ENCODE peak calls at places on chromosomes 16 and 17, in eight cellular contexts. One of them, this sample, is unnamed.

GRCh38 chr17:7027335-7027734 is 4.5 kb downstream of the BCL6B start:
- DNase-seq in hepatocyte: no peak
- DNase-seq in HCT116: no peak
- DNase-seq in MM.1S: no peak
- DNase-seq in GM23338: peak; percentile 34
- DNase-seq in PC-3: no peak
- DNase-seq in SK-N-SH: no peak
- DNase-seq in OCI-LY7: no peak
- DNase-seq in this sample: no peak

GRCh38 chr16:89140981-89141883 is 30.3 kb upstream of the CDH15 start:
- DNase-seq in hepatocyte: no peak
- DNase-seq in HCT116: no peak
- DNase-seq in MM.1S: no peak
- DNase-seq in GM23338: no peak
- DNase-seq in PC-3: no peak
- DNase-seq in SK-N-SH: no peak
- DNase-seq in OCI-LY7: no peak
- DNase-seq in this sample: no peak

GRCh38 chr16:10514369-10515055 is 65.9 kb downstream of the EMP2 start:
- DNase-seq in hepatocyte: peak; percentile 76
- DNase-seq in HCT116: peak; percentile 33
- DNase-seq in MM.1S: peak; percentile 75
- DNase-seq in GM23338: peak; percentile 79
- DNase-seq in PC-3: peak; percentile 69
- DNase-seq in SK-N-SH: peak; percentile 62
- DNase-seq in OCI-LY7: peak; percentile 64
- DNase-seq in this sample: peak; percentile 76

GRCh38 chr17:56176101-56176500 is 22.8 kb downstream of the ANKFN1 start:
- DNase-seq in hepatocyte: peak; percentile 25
- DNase-seq in HCT116: no peak
- DNase-seq in MM.1S: no peak
- DNase-seq in GM23338: peak; percentile 22
- DNase-seq in PC-3: no peak
- DNase-seq in SK-N-SH: no peak
- DNase-seq in OCI-LY7: no peak
- DNase-seq in this sample: peak; percentile 33

GRCh38 chr17:28327031-28327607 is 8.1 kb downstream of the TMEM97 start:
- DNase-seq in hepatocyte: no peak
- DNase-seq in HCT116: no peak
- DNase-seq in MM.1S: no peak
- DNase-seq in GM23338: no peak
- DNase-seq in PC-3: peak; percentile 66
- DNase-seq in SK-N-SH: no peak
- DNase-seq in OCI-LY7: no peak
- DNase-seq in this sample: peak; percentile 24

GRCh38 chr16:79286646-79287423 is 313.7 kb downstream of the MAF start:
- DNase-seq in hepatocyte: no peak
- DNase-seq in HCT116: no peak
- DNase-seq in MM.1S: peak; percentile 37
- DNase-seq in GM23338: peak; percentile 42
- DNase-seq in PC-3: no peak
- DNase-seq in SK-N-SH: no peak
- DNase-seq in OCI-LY7: peak; percentile 91
- DNase-seq in this sample: no peak

GRCh38 chr17:5898406-5898805 is 171.8 kb upstream of the WSCD1 start:
- DNase-seq in hepatocyte: no peak
- DNase-seq in HCT116: no peak
- DNase-seq in MM.1S: no peak
- DNase-seq in GM23338: no peak
- DNase-seq in PC-3: no peak
- DNase-seq in SK-N-SH: no peak
- DNase-seq in OCI-LY7: no peak
- DNase-seq in this sample: no peak

GRCh38 chr16:56742030-56742984 is 12.4 kb downstream of the NUP93 start:
- DNase-seq in hepatocyte: no peak
- DNase-seq in HCT116: peak; percentile 22
- DNase-seq in MM.1S: no peak
- DNase-seq in GM23338: no peak
- DNase-seq in PC-3: peak; percentile 65
- DNase-seq in SK-N-SH: no peak
- DNase-seq in OCI-LY7: no peak
- DNase-seq in this sample: peak; percentile 91

GRCh38 chr17:17964710-17965109 is 7.5 kb downstream of the TOM1L2 start:
- DNase-seq in hepatocyte: no peak
- DNase-seq in HCT116: no peak
- DNase-seq in MM.1S: no peak
- DNase-seq in GM23338: no peak
- DNase-seq in PC-3: no peak
- DNase-seq in SK-N-SH: no peak
- DNase-seq in OCI-LY7: no peak
- DNase-seq in this sample: no peak

GRCh38 chr17:42135664-42136653 is 13.4 kb downstream of the HSPB9 start:
- DNase-seq in hepatocyte: peak; percentile 87
- DNase-seq in HCT116: peak; percentile 7
- DNase-seq in MM.1S: no peak
- DNase-seq in GM23338: peak; percentile 43
- DNase-seq in PC-3: no peak
- DNase-seq in SK-N-SH: no peak
- DNase-seq in OCI-LY7: peak; percentile 71
- DNase-seq in this sample: peak; percentile 69

GRCh38 chr17:67994827-67995567 is 1.3 kb downstream of the C17orf58 start:
- DNase-seq in hepatocyte: peak; percentile 24
- DNase-seq in HCT116: no peak
- DNase-seq in MM.1S: no peak
- DNase-seq in GM23338: no peak
- DNase-seq in PC-3: peak; percentile 92
- DNase-seq in SK-N-SH: peak; percentile 59
- DNase-seq in OCI-LY7: peak; percentile 12
- DNase-seq in this sample: peak; percentile 92

GRCh38 chr16:66844342-66845079 is at the start of gene CA7:
- DNase-seq in hepatocyte: no peak
- DNase-seq in HCT116: no peak
- DNase-seq in MM.1S: no peak
- DNase-seq in GM23338: peak; percentile 62
- DNase-seq in PC-3: no peak
- DNase-seq in SK-N-SH: peak; percentile 75
- DNase-seq in OCI-LY7: no peak
- DNase-seq in this sample: peak; percentile 23

GRCh38 chr17:68734911-68735310 is 133.7 kb upstream of the FAM20A start:
- DNase-seq in hepatocyte: no peak
- DNase-seq in HCT116: no peak
- DNase-seq in MM.1S: no peak
- DNase-seq in GM23338: no peak
- DNase-seq in PC-3: no peak
- DNase-seq in SK-N-SH: no peak
- DNase-seq in OCI-LY7: no peak
- DNase-seq in this sample: no peak

GRCh38 chr17:73423806-73424205 is 112.0 kb upstream of the CDC42EP4 start:
- DNase-seq in hepatocyte: no peak
- DNase-seq in HCT116: no peak
- DNase-seq in MM.1S: no peak
- DNase-seq in GM23338: no peak
- DNase-seq in PC-3: no peak
- DNase-seq in SK-N-SH: no peak
- DNase-seq in OCI-LY7: no peak
- DNase-seq in this sample: no peak

DNA sequence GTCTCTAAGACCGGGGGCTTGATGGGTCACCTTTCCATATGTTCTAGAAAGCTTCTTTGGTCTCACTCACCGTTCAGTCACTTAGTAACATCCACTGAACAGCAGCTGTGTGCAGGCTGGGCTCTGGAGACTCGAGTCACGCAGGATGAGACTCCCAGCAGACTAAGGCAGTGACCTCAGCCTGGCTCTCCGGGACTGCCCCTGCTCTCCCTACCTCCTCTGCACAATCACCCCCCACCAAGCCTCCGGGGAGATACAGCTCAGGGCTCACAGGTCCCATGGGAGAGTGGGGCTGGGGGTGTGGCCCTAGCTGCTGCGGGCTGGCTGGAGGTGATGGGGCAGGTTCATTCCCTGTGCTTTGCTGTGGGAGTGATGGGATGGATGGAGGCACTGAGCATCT is 14.1 kb downstream of the FLYWCH2 start:
- DNase-seq in hepatocyte: no peak
- DNase-seq in HCT116: no peak
- DNase-seq in MM.1S: no peak
- DNase-seq in GM23338: no peak
- DNase-seq in PC-3: no peak
- DNase-seq in SK-N-SH: no peak
- DNase-seq in OCI-LY7: peak; percentile 63
- DNase-seq in this sample: peak; percentile 51
- TF ChIP-seq EZH2phosphoT487 in hepatocyte: no peak
- TF ChIP-seq EZH2phosphoT487 in HCT116: no peak
- TF ChIP-seq EZH2phosphoT487 in MM.1S: no peak
- TF ChIP-seq EZH2phosphoT487 in GM23338: no peak
- TF ChIP-seq EZH2phosphoT487 in PC-3: no peak
- TF ChIP-seq EZH2phosphoT487 in SK-N-SH: no peak
- TF ChIP-seq EZH2phosphoT487 in OCI-LY7: no peak
- TF ChIP-seq EZH2phosphoT487 in this sample: no peak

GRCh38 chr17:76697702-76698465 is 12.9 kb downstream of the MXRA7 start:
- DNase-seq in hepatocyte: peak; percentile 80
- DNase-seq in HCT116: no peak
- DNase-seq in MM.1S: no peak
- DNase-seq in GM23338: peak; percentile 70
- DNase-seq in PC-3: no peak
- DNase-seq in SK-N-SH: peak; percentile 86
- DNase-seq in OCI-LY7: no peak
- DNase-seq in this sample: peak; percentile 63
- H3K4me1 ChIP-seq in hepatocyte: peaks cover 39% of the 10 kb centered on the region
- H3K4me1 ChIP-seq in HCT116: peaks cover 12% of the 10 kb centered on the region
- H3K4me1 ChIP-seq in MM.1S: peaks cover 11% of the 10 kb centered on the region
- H3K4me1 ChIP-seq in GM23338: peaks cover 35% of the 10 kb centered on the region
- H3K4me1 ChIP-seq in PC-3: peaks cover 10% of the 10 kb centered on the region
- H3K4me1 ChIP-seq in SK-N-SH: peaks cover 45% of the 10 kb centered on the region
- H3K4me1 ChIP-seq in OCI-LY7: peaks cover 14% of the 10 kb centered on the region
- H3K4me1 ChIP-seq in this sample: peaks cover 90% of the 10 kb centered on the region

GRCh38 chr17:9828296-9829059 is 2.8 kb downstream of the GLP2R start:
- DNase-seq in hepatocyte: no peak
- DNase-seq in HCT116: no peak
- DNase-seq in MM.1S: no peak
- DNase-seq in GM23338: no peak
- DNase-seq in PC-3: no peak
- DNase-seq in SK-N-SH: no peak
- DNase-seq in OCI-LY7: no peak
- DNase-seq in this sample: no peak
- H3K4me2 ChIP-seq in hepatocyte: peak overlapping the region; percentile 33
- H3K4me2 ChIP-seq in HCT116: no peak overlapping the region
- H3K4me2 ChIP-seq in MM.1S: no peak overlapping the region
- H3K4me2 ChIP-seq in GM23338: no peak overlapping the region
- H3K4me2 ChIP-seq in PC-3: no peak overlapping the region
- H3K4me2 ChIP-seq in SK-N-SH: no peak overlapping the region
- H3K4me2 ChIP-seq in OCI-LY7: no peak overlapping the region
- H3K4me2 ChIP-seq in this sample: no peak overlapping the region

GRCh38 chr17:81277938-81278693 is 17.0 kb downstream of the SLC38A10 start:
- DNase-seq in hepatocyte: no peak
- DNase-seq in HCT116: no peak
- DNase-seq in MM.1S: no peak
- DNase-seq in GM23338: no peak
- DNase-seq in PC-3: no peak
- DNase-seq in SK-N-SH: no peak
- DNase-seq in OCI-LY7: no peak
- DNase-seq in this sample: no peak
- TF ChIP-seq EZH2phosphoT487 in hepatocyte: no peak
- TF ChIP-seq EZH2phosphoT487 in HCT116: no peak
- TF ChIP-seq EZH2phosphoT487 in MM.1S: no peak
- TF ChIP-seq EZH2phosphoT487 in GM23338: no peak
- TF ChIP-seq EZH2phosphoT487 in PC-3: no peak
- TF ChIP-seq EZH2phosphoT487 in SK-N-SH: no peak
- TF ChIP-seq EZH2phosphoT487 in OCI-LY7: no peak
- TF ChIP-seq EZH2phosphoT487 in this sample: no peak